ENCODE peak calls at places on chromosomes 11 and 22, in eight cellular contexts. One of them, this sample, is unnamed.

GRCh38 chr22:47369020-47369419 is 606.6 kb downstream of the TBC1D22A start:
- DNase-seq in H1: no peak
- DNase-seq in HepG2: no peak
- DNase-seq in HCT116: no peak
- DNase-seq in GM12878: no peak
- DNase-seq in A549: no peak
- DNase-seq in K562: no peak
- DNase-seq in endothelial cell of umbilical vein: no peak
- DNase-seq in this sample: no peak

GRCh38 chr22:36702832-36703210 is 731 bp downstream of the CACNG2 start:
- DNase-seq in H1: no peak
- DNase-seq in HepG2: no peak
- DNase-seq in HCT116: no peak
- DNase-seq in GM12878: no peak
- DNase-seq in A549: no peak
- DNase-seq in K562: no peak
- DNase-seq in endothelial cell of umbilical vein: no peak
- DNase-seq in this sample: no peak

GRCh38 chr11:30314625-30315024 is 8.3 kb upstream of the ARL14EP start:
- DNase-seq in H1: no peak
- DNase-seq in HepG2: no peak
- DNase-seq in HCT116: no peak
- DNase-seq in GM12878: no peak
- DNase-seq in A549: no peak
- DNase-seq in K562: no peak
- DNase-seq in endothelial cell of umbilical vein: no peak
- DNase-seq in this sample: no peak

GRCh38 chr11:27898166-27898565 is 197.9 kb upstream of the BDNF start:
- DNase-seq in H1: no peak
- DNase-seq in HepG2: no peak
- DNase-seq in HCT116: no peak
- DNase-seq in GM12878: no peak
- DNase-seq in A549: no peak
- DNase-seq in K562: no peak
- DNase-seq in endothelial cell of umbilical vein: no peak
- DNase-seq in this sample: no peak

GRCh38 chr22:36730176-36730858 is 26.8 kb upstream of the CACNG2 start:
- DNase-seq in H1: no peak
- DNase-seq in HepG2: no peak
- DNase-seq in HCT116: no peak
- DNase-seq in GM12878: no peak
- DNase-seq in A549: no peak
- DNase-seq in K562: no peak
- DNase-seq in endothelial cell of umbilical vein: no peak
- DNase-seq in this sample: no peak

GRCh38 chr22:36386900-36387663 is 685 bp downstream of the MYH9 start:
- DNase-seq in H1: no peak
- DNase-seq in HepG2: no peak
- DNase-seq in HCT116: no peak
- DNase-seq in GM12878: no peak
- DNase-seq in A549: no peak
- DNase-seq in K562: no peak
- DNase-seq in endothelial cell of umbilical vein: peak
- DNase-seq in this sample: peak

GRCh38 chr11:69501121-69501489 is 19.6 kb downstream of the LINC01488 start:
- DNase-seq in H1: no peak
- DNase-seq in HepG2: no peak
- DNase-seq in HCT116: no peak
- DNase-seq in GM12878: no peak
- DNase-seq in A549: no peak
- DNase-seq in K562: no peak
- DNase-seq in endothelial cell of umbilical vein: no peak
- DNase-seq in this sample: no peak

GRCh38 chr11:69298778-69299461 is 5.0 kb downstream of the MYEOV start:
- DNase-seq in H1: no peak
- DNase-seq in HepG2: no peak
- DNase-seq in HCT116: no peak
- DNase-seq in GM12878: no peak
- DNase-seq in A549: peak
- DNase-seq in K562: no peak
- DNase-seq in endothelial cell of umbilical vein: no peak
- DNase-seq in this sample: no peak

GRCh38 chr11:67631427-67631826 is 1.7 kb upstream of the NUDT8 start:
- DNase-seq in H1: no peak
- DNase-seq in HepG2: no peak
- DNase-seq in HCT116: no peak
- DNase-seq in GM12878: no peak
- DNase-seq in A549: no peak
- DNase-seq in K562: no peak
- DNase-seq in endothelial cell of umbilical vein: no peak
- DNase-seq in this sample: no peak

GRCh38 chr11:44618561-44619425 is 53.3 kb downstream of the CD82 start:
- DNase-seq in H1: peak
- DNase-seq in HepG2: no peak
- DNase-seq in HCT116: no peak
- DNase-seq in GM12878: no peak
- DNase-seq in A549: no peak
- DNase-seq in K562: no peak
- DNase-seq in endothelial cell of umbilical vein: no peak
- DNase-seq in this sample: no peak

GRCh38 chr11:75667831-75668507 is 869 bp downstream of the MAP6 start:
- DNase-seq in H1: peak
- DNase-seq in HepG2: no peak
- DNase-seq in HCT116: no peak
- DNase-seq in GM12878: no peak
- DNase-seq in A549: peak
- DNase-seq in K562: no peak
- DNase-seq in endothelial cell of umbilical vein: peak
- DNase-seq in this sample: peak

GRCh38 chr11:35335226-35335625 is 84.1 kb downstream of the SLC1A2 start:
- DNase-seq in H1: no peak
- DNase-seq in HepG2: no peak
- DNase-seq in HCT116: no peak
- DNase-seq in GM12878: no peak
- DNase-seq in A549: no peak
- DNase-seq in K562: no peak
- DNase-seq in endothelial cell of umbilical vein: no peak
- DNase-seq in this sample: no peak

GRCh38 chr22:19464546-19464945 is 14.4 kb downstream of the UFD1 start:
- DNase-seq in H1: no peak
- DNase-seq in HepG2: no peak
- DNase-seq in HCT116: no peak
- DNase-seq in GM12878: no peak
- DNase-seq in A549: no peak
- DNase-seq in K562: peak
- DNase-seq in endothelial cell of umbilical vein: no peak
- DNase-seq in this sample: no peak
- TF ChIP-seq MAX in H1: no peak
- TF ChIP-seq MAX in HepG2: no peak
- TF ChIP-seq MAX in HCT116: no peak
- TF ChIP-seq MAX in GM12878: no peak
- TF ChIP-seq MAX in A549: no peak
- TF ChIP-seq MAX in K562: peak
- TF ChIP-seq MAX in endothelial cell of umbilical vein: no peak
- TF ChIP-seq MAX in this sample: no peak

GRCh38 chr11:81002374-81002773 is 1561.5 kb upstream of the TENM4 start:
- DNase-seq in H1: no peak
- DNase-seq in HepG2: no peak
- DNase-seq in HCT116: no peak
- DNase-seq in GM12878: no peak
- DNase-seq in A549: no peak
- DNase-seq in K562: no peak
- DNase-seq in endothelial cell of umbilical vein: no peak
- DNase-seq in this sample: no peak

GRCh38 chr11:81010631-81011030 is 1569.8 kb upstream of the TENM4 start:
- DNase-seq in H1: no peak
- DNase-seq in HepG2: no peak
- DNase-seq in HCT116: no peak
- DNase-seq in GM12878: no peak
- DNase-seq in A549: no peak
- DNase-seq in K562: no peak
- DNase-seq in endothelial cell of umbilical vein: no peak
- DNase-seq in this sample: no peak

GRCh38 chr11:81004576-81004975 is 1563.7 kb upstream of the TENM4 start:
- DNase-seq in H1: no peak
- DNase-seq in HepG2: no peak
- DNase-seq in HCT116: no peak
- DNase-seq in GM12878: no peak
- DNase-seq in A549: no peak
- DNase-seq in K562: no peak
- DNase-seq in endothelial cell of umbilical vein: no peak
- DNase-seq in this sample: no peak

GRCh38 chr11:81005595-81005994 is 1564.8 kb upstream of the TENM4 start:
- DNase-seq in H1: no peak
- DNase-seq in HepG2: no peak
- DNase-seq in HCT116: no peak
- DNase-seq in GM12878: no peak
- DNase-seq in A549: peak
- DNase-seq in K562: no peak
- DNase-seq in endothelial cell of umbilical vein: peak
- DNase-seq in this sample: peak

DNA sequence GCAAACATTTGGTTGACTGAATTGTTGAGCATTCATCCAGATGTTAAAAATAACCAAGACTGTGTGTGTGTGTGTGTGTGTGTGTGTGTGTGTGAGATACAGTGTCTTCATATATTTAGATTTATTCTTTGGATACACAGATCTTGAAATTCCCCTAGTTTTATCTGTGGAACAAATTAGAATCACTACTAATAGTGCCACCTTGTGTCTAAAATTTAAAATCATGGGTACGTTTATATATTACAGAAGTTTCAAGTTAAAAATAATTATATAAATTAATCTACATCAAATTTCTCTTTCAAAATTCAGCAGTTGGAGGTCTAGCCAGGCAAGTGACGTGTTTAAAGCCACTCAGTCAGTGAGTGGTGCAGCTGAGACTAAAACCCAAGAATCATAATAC is 1566.2 kb upstream of the TENM4 start:
- DNase-seq in H1: no peak
- DNase-seq in HepG2: no peak
- DNase-seq in HCT116: no peak
- DNase-seq in GM12878: no peak
- DNase-seq in A549: no peak
- DNase-seq in K562: no peak
- DNase-seq in endothelial cell of umbilical vein: peak
- DNase-seq in this sample: peak
- TF ChIP-seq MAX in H1: no peak
- TF ChIP-seq MAX in HepG2: no peak
- TF ChIP-seq MAX in HCT116: no peak
- TF ChIP-seq MAX in GM12878: no peak
- TF ChIP-seq MAX in A549: no peak
- TF ChIP-seq MAX in K562: no peak
- TF ChIP-seq MAX in endothelial cell of umbilical vein: no peak
- TF ChIP-seq MAX in this sample: no peak

DNA sequence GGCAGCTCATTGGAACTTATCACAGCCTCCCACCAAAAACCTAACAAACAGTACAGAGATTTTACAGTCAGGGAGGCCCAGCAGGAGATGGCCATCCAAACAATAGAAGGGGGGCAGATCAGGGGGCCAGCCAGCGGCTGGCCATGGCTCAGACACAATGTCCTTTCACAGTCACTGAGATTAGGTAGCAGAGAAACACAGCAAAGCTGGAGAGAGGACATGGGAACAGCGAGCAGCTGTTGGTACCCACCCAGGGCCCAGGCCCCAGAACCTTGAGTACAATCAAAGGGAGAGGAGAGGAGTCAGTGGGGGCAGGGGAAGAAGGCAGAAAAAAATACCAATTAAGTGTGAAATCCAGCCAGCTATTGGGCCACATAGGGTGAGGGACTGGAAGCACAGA is 4.2 kb downstream of the TMEM121B start:
- DNase-seq in H1: no peak
- DNase-seq in HepG2: no peak
- DNase-seq in HCT116: no peak
- DNase-seq in GM12878: no peak
- DNase-seq in A549: no peak
- DNase-seq in K562: no peak
- DNase-seq in endothelial cell of umbilical vein: no peak
- DNase-seq in this sample: peak
- TF ChIP-seq MAX in H1: no peak
- TF ChIP-seq MAX in HepG2: no peak
- TF ChIP-seq MAX in HCT116: no peak
- TF ChIP-seq MAX in GM12878: no peak
- TF ChIP-seq MAX in A549: no peak
- TF ChIP-seq MAX in K562: no peak
- TF ChIP-seq MAX in endothelial cell of umbilical vein: no peak
- TF ChIP-seq MAX in this sample: no peak

DNA sequence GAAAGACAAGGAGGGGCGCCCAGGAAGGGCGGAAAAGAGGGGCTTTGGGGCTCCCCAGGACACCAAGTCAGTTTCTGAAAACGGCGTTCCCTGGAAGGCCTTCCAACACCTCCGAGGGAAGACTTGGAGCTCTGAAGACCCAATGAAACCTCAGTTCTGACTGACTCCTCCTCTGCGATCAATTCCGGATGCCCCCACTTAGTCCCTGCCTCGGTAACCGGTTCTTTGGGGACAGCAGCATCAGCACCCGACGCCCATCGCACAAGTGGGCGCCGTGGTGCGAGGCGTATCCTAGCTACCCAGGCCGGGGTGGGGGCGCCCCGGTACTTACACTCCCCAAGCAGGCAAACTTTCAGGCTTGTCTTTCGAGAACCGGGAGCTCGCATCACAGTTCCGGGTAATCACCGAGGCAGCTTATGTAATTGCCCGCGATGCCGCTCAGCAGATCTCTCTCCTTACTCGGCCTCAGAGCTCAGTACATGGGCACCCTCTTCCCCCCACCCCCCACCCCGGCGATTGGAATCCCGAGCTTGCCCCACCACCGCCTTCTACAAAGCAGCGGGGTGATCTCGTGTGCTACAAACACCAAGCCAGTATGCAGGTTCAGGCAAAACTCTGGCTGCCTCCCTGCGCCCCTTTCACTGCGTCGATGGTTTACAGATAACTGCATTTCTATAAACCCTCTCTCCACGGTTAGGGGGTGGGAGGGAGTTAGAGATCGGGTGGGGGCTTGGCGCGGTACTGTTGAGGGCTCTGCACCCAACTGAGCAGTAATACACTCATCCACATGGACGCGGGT is 2.0 kb downstream of the TENM4 start:
- DNase-seq in H1: peak
- DNase-seq in HepG2: no peak
- DNase-seq in HCT116: no peak
- DNase-seq in GM12878: no peak
- DNase-seq in A549: no peak
- DNase-seq in K562: no peak
- DNase-seq in endothelial cell of umbilical vein: no peak
- DNase-seq in this sample: no peak
- TF ChIP-seq MAX in H1: no peak
- TF ChIP-seq MAX in HepG2: no peak
- TF ChIP-seq MAX in HCT116: no peak
- TF ChIP-seq MAX in GM12878: no peak
- TF ChIP-seq MAX in A549: no peak
- TF ChIP-seq MAX in K562: no peak
- TF ChIP-seq MAX in endothelial cell of umbilical vein: no peak
- TF ChIP-seq MAX in this sample: no peak

This sample was measured in NB4.